ENCODE peak calls at places on chromosomes 2 and 18, in five cellular contexts. J is neural progenitor cell, B is MM.1S, E is HCT116, R is GM23338. X is an unnamed sample.

GRCh38 chr2:68734688-68735525 is at the start of gene ARHGAP25:
- DNase-seq in J (no peak), B (peak), E (no peak), R (no peak), X (no peak)

GRCh38 chr2:44135771-44136170 is 32.9 kb upstream of the PPM1B start:
- DNase-seq in J (no peak), B (no peak), E (no peak), R (peak), X (peak)

GRCh38 chr2:216006164-216006663 is 7.1 kb downstream of the MREG start:
- DNase-seq in J (peak), B (no peak), E (no peak), R (peak), X (peak)

GRCh38 chr2:70009776-70010175 is 48.3 kb upstream of the ASPRV1 start:
- DNase-seq in J (no peak), B (no peak), E (no peak), R (no peak), X (no peak)

GRCh38 chr2:209584915-209585314 is 161.1 kb downstream of the MAP2 start:
- DNase-seq in J (no peak), B (no peak), E (no peak), R (no peak), X (no peak)

GRCh38 chr18:6920099-6920955 is 190.8 kb downstream of the ARHGAP28 start:
- DNase-seq in J (peak), B (peak), E (no peak), R (peak), X (peak)

GRCh38 chr2:224401641-224402342 is at the start of gene FAM124B:
- DNase-seq in J (no peak), B (no peak), E (no peak), R (peak), X (peak)

GRCh38 chr2:74887445-74887951 is 53.6 kb downstream of the HK2 start:
- DNase-seq in J (no peak), B (no peak), E (no peak), R (no peak), X (peak)

GRCh38 chr2:157747695-157748370 is 119.2 kb upstream of the ACVR1C start:
- DNase-seq in J (peak), B (no peak), E (no peak), R (no peak), X (peak)

GRCh38 chr2:65450810-65451209 is 18.4 kb upstream of the SPRED2 start:
- DNase-seq in J (no peak), B (no peak), E (no peak), R (no peak), X (no peak)

GRCh38 chr18:59516356-59517155 is 157.5 kb upstream of the LMAN1 start:
- DNase-seq in J (peak), B (no peak), E (no peak), R (peak), X (peak)

GRCh38 chr2:121897335-121897970 is 142.0 kb downstream of the TSN start:
- DNase-seq in J (peak), B (peak), E (peak), R (peak), X (peak)

GRCh38 chr2:6945821-6946220 is 28.6 kb downstream of the RNF144A start:
- DNase-seq in J (no peak), B (no peak), E (no peak), R (no peak), X (no peak)

GRCh38 chr18:4455113-4455811 is at the start of gene DLGAP1:
- DNase-seq in J (peak), B (peak), E (no peak), R (peak), X (peak)

GRCh38 chr2:126963390-126963789 is 64.7 kb downstream of the TEX51 start:
- DNase-seq in J (no peak), B (no peak), E (no peak), R (no peak), X (no peak)

GRCh38 chr2:215657844-215658243 is 222.0 kb upstream of the FN1 start:
- DNase-seq in J (no peak), B (no peak), E (no peak), R (no peak), X (peak)

GRCh38 chr2:20391951-20392699 is 41.5 kb upstream of the PUM2 start:
- DNase-seq in J (no peak), B (no peak), E (no peak), R (no peak), X (peak)

GRCh38 chr2:187174582-187174981 is 273.5 kb downstream of the CALCRL start:
- DNase-seq in J (no peak), B (no peak), E (no peak), R (peak), X (peak)

GRCh38 chr2:98508690-98509054 is 64.0 kb downstream of the INPP4A start:
- DNase-seq in J (no peak), B (no peak), E (no peak), R (no peak), X (no peak)

GRCh38 chr2:224569654-224570053 is 15.5 kb downstream of the CUL3 start:
- DNase-seq in J (no peak), B (no peak), E (no peak), R (no peak), X (peak)

GRCh38 chr2:230319211-230319862 is 7.7 kb upstream of the SP140L start:
- DNase-seq in J (no peak), B (peak), E (no peak), R (no peak), X (no peak)

DNA sequence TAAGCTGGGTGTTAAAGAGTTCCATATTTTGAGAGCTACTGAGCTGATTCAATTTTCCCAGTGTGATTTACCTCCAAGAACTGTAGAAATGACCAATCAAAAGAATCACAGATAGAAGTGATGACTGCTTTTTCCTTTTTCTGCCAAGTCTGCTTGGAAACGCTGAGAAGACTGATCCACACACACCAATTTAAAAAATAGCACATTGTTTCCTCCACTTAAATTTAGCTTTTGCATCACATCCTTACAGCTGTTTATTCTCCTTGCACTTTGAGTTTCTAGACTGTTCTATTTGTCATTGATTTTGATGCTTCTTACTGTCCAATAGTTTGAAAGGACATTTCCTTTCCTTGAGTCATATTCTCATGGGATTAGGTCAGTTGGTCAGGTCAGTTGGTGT is 590.3 kb upstream of the CHAC2 start:
- DNase-seq in J (no peak), B (no peak), E (no peak), R (no peak), X (no peak)
- TF ChIP-seq EZH2phosphoT487 in J (no peak), B (no peak), E (no peak), R (no peak), X (no peak)

GRCh38 chr2:58514252-58514651 is 273.1 kb upstream of the FANCL start:
- DNase-seq in J (no peak), B (peak), E (no peak), R (no peak), X (no peak)

GRCh38 chr2:58520903-58521302 is 279.8 kb upstream of the FANCL start:
- DNase-seq in J (no peak), B (no peak), E (no peak), R (no peak), X (no peak)

GRCh38 chr2:58516695-58517094 is 275.6 kb upstream of the FANCL start:
- DNase-seq in J (no peak), B (no peak), E (no peak), R (no peak), X (no peak)

GRCh38 chr2:58512878-58513277 is 271.8 kb upstream of the FANCL start:
- DNase-seq in J (no peak), B (no peak), E (no peak), R (peak), X (no peak)

DNA sequence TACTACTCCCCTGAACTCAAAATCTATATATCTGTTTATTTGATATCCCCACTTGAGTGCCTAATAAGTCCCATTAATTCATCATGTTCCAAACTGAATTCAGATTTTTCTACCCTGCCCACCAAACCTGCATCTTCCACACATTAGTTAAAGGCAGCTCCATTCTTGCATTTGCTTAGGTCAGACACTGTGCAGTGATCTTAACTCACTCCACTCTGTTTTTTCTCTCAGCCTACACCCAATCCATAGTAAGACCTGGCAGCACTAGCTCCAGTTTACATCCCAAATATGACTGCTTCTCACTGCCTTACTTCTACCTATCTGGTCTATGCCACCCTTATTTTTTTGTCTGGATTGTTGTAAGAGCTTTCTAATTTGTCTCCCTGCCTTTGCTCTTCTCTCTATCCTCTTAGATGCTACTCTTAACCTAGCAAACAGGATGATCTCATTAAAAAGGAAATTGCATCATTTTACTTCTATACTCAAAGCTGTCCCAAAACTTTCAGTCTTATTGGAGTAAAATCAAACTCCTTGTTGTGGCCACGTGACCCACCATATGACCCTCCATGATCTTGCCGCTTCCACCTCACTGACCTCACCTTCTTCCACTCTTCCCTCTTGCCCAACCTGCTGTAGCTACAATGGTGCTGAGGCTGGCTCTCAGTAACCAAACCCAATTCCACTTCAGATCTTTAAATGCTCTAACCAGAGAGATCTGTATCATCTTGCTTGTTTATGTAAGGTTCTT is 274.9 kb upstream of the FANCL start:
- DNase-seq in J (no peak), B (no peak), E (no peak), R (no peak), X (peak)
- TF ChIP-seq EZH2phosphoT487 in J (no peak), B (no peak), E (no peak), R (no peak), X (no peak)

DNA sequence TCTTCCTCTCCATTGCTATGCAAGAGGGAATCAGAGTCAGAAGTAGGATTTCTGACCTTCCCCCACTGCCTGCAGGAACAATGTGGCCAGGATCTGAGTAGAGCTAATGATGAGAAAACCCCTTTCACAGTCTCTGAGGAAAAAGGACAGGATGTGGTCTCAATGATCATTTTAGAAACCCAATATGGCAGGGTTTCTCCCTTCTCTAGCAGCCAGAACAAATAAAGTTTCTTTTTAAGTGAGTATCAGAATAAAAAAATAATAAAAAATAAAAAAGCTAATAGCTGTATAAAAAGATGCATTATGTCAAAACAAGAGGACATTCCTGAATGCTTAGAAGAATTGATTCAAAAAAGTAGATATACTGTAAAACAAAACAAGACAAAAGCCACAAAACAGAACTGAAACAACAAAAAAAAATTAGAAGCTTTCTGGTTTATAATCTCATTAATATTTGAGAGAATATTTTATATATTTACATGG is 1124.9 kb upstream of the ZEB2 start:
- DNase-seq in J (peak), B (peak), E (no peak), R (peak), X (no peak)
- TF ChIP-seq EZH2phosphoT487 in J (no peak), B (no peak), E (no peak), R (no peak), X (no peak)

GRCh38 chr2:88540346-88540745 is 86.9 kb downstream of the EIF2AK3 start:
- DNase-seq in J (no peak), B (no peak), E (no peak), R (no peak), X (peak)
- TF ChIP-seq EZH2phosphoT487 in J (no peak), B (no peak), E (no peak), R (no peak), X (no peak)

GRCh38 chr18:49651033-49651432 is 89.2 kb downstream of the LIPG start:
- DNase-seq in J (no peak), B (no peak), E (no peak), R (no peak), X (no peak)
- TF ChIP-seq EZH2phosphoT487 in J (no peak), B (no peak), E (no peak), R (no peak), X (no peak)

DNA sequence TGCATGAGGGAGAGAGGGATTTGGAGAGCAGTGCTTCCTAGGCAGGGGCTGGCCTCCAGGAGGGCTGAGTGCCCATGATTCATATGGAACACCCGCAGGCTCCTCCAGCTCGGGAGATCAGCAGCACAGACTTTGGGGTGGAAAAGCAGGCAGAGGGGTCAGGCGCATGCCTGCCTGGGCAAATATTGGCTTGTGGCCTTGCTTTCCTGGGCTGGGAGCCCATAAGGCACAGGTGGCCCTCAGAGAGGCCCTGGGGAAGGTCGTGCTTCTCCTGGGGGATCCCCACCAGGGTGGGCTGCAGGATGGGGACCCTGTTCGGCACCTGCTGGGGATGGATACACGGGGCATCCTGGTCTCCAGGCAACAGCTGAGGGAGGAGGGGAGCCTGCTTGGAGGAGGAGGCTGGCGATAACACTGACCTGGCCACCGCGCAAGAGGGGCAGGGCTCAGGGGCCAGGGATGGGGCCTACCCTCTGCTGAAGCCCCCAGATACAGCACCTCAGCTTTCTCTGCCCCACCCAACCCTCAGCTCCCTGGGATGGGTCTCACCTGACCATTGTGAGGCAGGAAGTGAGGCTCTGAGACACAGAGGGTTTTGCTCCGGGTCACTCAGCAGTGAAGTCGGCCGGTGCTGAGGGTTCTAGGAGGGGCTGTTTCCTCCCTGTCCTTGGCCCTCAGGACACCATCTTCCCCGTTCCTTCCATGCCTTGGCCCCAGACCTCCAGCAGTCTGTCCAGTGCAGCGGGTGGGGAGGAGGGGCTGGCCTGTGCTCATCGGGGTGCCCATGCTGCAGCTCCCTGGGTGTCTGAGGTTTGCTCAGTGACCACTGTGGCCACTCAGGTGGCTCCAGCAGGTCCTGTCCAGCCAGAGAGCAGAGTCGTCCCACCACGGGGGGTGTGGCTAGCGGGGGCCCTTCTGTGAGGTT is 12.0 kb downstream of the AQP12A start:
- DNase-seq in J (no peak), B (no peak), E (no peak), R (no peak), X (no peak)
- TF ChIP-seq EZH2phosphoT487 in J (no peak), B (no peak), E (no peak), R (no peak), X (no peak)

DNA sequence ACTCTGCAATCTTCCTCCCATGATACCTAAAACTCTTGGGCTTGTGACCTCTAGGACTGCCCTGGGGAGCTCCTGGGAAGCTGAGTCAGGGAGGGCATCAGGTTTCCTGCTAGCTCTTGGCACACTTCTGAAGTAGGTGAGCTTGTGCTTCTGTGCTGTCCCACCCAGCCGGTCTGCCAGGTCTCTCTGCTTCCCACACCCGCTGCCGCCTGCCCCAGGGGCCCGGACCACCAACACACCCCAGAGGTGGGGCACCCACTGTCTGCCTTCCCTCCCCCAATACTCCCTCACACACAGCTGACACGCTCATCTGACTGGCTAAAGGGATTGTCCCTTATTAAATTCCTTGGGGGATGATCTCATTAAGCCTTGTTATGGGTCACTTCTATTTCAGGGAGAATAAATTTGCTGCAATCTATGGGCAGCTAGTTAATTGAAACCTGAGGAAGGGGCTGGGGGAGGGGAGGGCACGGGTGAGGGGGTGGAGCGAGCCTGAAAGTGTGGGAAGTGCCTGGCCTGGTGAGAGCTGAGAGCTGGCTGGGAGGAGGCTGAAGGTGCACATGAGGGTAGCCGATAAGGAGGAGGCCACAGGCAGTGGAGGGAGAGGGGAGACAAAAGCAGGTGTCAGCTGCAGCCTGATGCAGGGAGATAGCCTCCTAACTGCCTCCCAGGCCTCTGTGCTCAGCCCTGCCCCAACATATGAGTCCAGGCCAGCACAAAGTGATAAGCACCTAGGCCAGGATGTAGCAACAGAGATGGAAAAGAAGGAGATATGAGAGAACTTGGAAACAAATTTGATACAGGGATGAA is 48.8 kb downstream of the HAUS1 start:
- DNase-seq in J (peak), B (no peak), E (no peak), R (peak), X (peak)
- TF ChIP-seq EZH2phosphoT487 in J (no peak), B (no peak), E (no peak), R (no peak), X (no peak)

GRCh38 chr2:100207411-100207885 is 65.1 kb upstream of the AFF3 start:
- DNase-seq in J (no peak), B (no peak), E (no peak), R (no peak), X (no peak)
- TF ChIP-seq EZH2phosphoT487 in J (no peak), B (no peak), E (no peak), R (no peak), X (no peak)

DNA sequence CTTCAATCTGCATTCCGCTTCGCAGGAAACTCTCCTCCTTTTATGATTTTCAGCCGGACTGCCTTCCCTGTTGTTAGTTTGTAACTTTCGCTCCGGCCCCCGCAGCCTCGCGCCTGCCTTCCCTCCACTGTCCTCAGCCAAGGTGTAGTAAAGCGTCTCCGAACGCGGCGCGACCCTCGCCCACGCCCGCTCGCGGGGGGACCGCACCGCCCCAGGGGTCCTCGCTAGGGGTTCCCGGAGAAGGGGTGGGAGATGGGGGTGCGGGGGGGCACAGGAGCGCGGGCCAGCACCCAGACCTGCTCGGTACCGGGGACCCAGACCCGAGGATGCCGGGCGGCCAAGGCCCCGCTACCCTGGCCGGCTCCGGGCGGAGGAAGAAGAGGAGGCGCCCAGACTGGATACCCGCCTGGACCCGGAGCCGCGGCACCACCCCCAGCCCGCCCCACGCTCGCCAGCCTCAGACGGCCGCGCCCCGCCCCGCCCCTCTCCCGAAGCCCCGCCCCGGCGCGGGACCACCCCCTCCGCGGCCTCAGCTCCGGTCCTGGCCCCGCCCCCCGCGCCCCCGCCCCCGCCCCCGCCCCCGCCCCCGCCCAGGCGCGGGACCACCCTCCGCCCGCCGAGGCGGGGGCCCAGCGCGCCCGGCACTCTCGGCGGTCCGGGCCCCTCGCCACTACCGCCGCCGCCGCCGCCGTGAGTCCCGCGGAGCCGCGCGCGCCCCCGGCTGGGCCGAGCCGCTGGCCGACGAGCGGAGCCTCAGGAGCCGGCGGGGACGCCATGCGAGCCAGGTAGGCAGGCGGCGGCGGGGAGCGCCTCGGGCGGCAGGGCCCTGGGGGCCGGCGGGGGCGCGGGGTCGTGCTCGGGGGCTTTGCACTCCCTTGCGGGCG is at the start of gene SH3BP4:
- DNase-seq in J (peak), B (peak), E (no peak), R (peak), X (peak)
- TF ChIP-seq EZH2phosphoT487 in J (no peak), B (no peak), E (no peak), R (no peak), X (no peak)